ENCODE peak calls at places on chromosomes 2 and 18, in nine cellular contexts. K is IMR-90, J is SK-N-SH, F is H9, E is HepG2, Q is OCI-LY7, W is fibroblast of lung, N is MM.1S, O is hepatocyte. M is an unnamed sample.

GRCh38 chr18:48805826-48806535 is 144.8 kb downstream of the SMAD7 start:
- DNase-seq in K (no peak), J (no peak), F (peak; percentile 8), E (no peak), Q (no peak), W (no peak), N (no peak), O (no peak), M (peak; percentile 50)

GRCh38 chr2:64371727-64372126 is 82.2 kb upstream of the LGALSL start:
- DNase-seq in K (no peak), J (no peak), F (no peak), E (no peak), Q (no peak), W (no peak), N (no peak), O (no peak), M (no peak)

GRCh38 chr2:41873102-41873501 is 174.7 kb upstream of the PKDCC start:
- DNase-seq in K (no peak), J (no peak), F (no peak), E (no peak), Q (no peak), W (no peak), N (no peak), O (no peak), M (no peak)

GRCh38 chr2:73938761-73939352 is 12.2 kb downstream of the DGUOK start:
- DNase-seq in K (peak; percentile 79), J (peak; percentile 33), F (no peak), E (no peak), Q (no peak), W (peak; percentile 94), N (no peak), O (no peak), M (no peak)

GRCh38 chr2:203623616-203624015 is 82.8 kb upstream of the CD28 start:
- DNase-seq in K (peak; percentile 27), J (no peak), F (no peak), E (no peak), Q (no peak), W (peak; percentile 75), N (no peak), O (no peak), M (no peak)

GRCh38 chr2:119608553-119608952 is 64.3 kb downstream of the CFAP221 start:
- DNase-seq in K (no peak), J (no peak), F (no peak), E (no peak), Q (no peak), W (no peak), N (no peak), O (no peak), M (no peak)

GRCh38 chr2:47205576-47206141 is 50.6 kb upstream of the STPG4 start:
- DNase-seq in K (peak; percentile 76), J (peak; percentile 77), F (no peak), E (no peak), Q (no peak), W (peak; percentile 80), N (no peak), O (peak; percentile 68), M (no peak)

GRCh38 chr2:146584316-146584715 is 1260.5 kb upstream of the ACVR2A start:
- DNase-seq in K (no peak), J (no peak), F (no peak), E (no peak), Q (no peak), W (no peak), N (no peak), O (no peak), M (no peak)

GRCh38 chr18:42950732-42951131 is 164.8 kb downstream of the RIT2 start:
- DNase-seq in K (no peak), J (no peak), F (no peak), E (no peak), Q (no peak), W (peak; percentile 29), N (peak; percentile 19), O (no peak), M (no peak)

GRCh38 chr2:173090291-173090877 is 14.7 kb downstream of the MAP3K20 start:
- DNase-seq in K (peak; percentile 76), J (no peak), F (peak; percentile 34), E (no peak), Q (no peak), W (peak; percentile 84), N (no peak), O (no peak), M (no peak)

GRCh38 chr18:80034852-80035406 is 695 bp downstream of the RBFA start:
- DNase-seq in K (no peak), J (no peak), F (no peak), E (no peak), Q (no peak), W (no peak), N (no peak), O (no peak), M (no peak)

GRCh38 chr2:233217892-233218377 is 33.5 kb upstream of the ATG16L1 start:
- DNase-seq in K (no peak), J (no peak), F (no peak), E (no peak), Q (no peak), W (no peak), N (no peak), O (no peak), M (no peak)

GRCh38 chr2:216343221-216343985 is 28.9 kb downstream of the MARCHF4 start:
- DNase-seq in K (no peak), J (no peak), F (no peak), E (no peak), Q (no peak), W (no peak), N (no peak), O (no peak), M (no peak)

GRCh38 chr2:216341151-216341550 is 31.1 kb downstream of the MARCHF4 start:
- DNase-seq in K (peak; percentile 71), J (no peak), F (no peak), E (no peak), Q (no peak), W (peak; percentile 69), N (no peak), O (no peak), M (no peak)

GRCh38 chr2:216340280-216340631 is 32.0 kb downstream of the MARCHF4 start:
- DNase-seq in K (no peak), J (no peak), F (no peak), E (no peak), Q (no peak), W (no peak), N (no peak), O (no peak), M (no peak)

GRCh38 chr2:216335252-216335651 is 37.0 kb downstream of the MARCHF4 start:
- DNase-seq in K (no peak), J (no peak), F (no peak), E (no peak), Q (no peak), W (peak; percentile 20), N (no peak), O (no peak), M (no peak)

GRCh38 chr2:216339456-216340279 is 32.6 kb downstream of the MARCHF4 start:
- DNase-seq in K (peak; percentile 81), J (peak; percentile 59), F (peak; percentile 86), E (no peak), Q (no peak), W (peak; percentile 80), N (no peak), O (peak; percentile 66), M (peak; percentile 69)
- TF ChIP-seq CTCF in K (peak; percentile 18), J (peak; percentile 32), F (peak; percentile 10), E (no peak), Q (no peak), W (peak; percentile 16), N (no peak), O (no peak), M (no peak)

DNA sequence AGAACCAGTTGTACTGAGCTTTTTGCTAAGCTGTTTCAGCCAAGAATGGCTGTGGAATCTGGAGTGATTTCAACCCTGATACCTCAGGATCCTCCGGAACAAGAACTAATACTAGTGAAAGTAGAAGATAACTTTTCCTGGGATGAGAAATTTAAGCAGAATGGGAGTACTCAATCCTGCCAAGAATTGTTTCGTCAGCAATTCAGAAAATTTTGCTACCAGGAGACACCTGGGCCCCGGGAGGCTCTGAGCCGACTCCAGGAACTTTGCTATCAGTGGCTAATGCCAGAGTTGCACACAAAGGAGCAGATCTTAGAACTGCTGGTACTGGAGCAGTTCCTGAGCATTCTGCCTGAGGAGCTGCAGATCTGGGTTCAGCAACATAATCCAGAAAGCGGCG is 1.6 kb downstream of the ZNF397 start:
- DNase-seq in K (no peak), J (no peak), F (no peak), E (no peak), Q (no peak), W (no peak), N (no peak), O (no peak), M (no peak)
- H3K4me2 ChIP-seq in K (no peak overlapping the region), J (no peak overlapping the region), F (no peak overlapping the region), E (peak overlapping the region; percentile 77), Q (peak overlapping the region; percentile 74), W (no peak overlapping the region), N (no peak overlapping the region), O (peak overlapping the region; percentile 65), M (peak overlapping the region; percentile 84)

DNA sequence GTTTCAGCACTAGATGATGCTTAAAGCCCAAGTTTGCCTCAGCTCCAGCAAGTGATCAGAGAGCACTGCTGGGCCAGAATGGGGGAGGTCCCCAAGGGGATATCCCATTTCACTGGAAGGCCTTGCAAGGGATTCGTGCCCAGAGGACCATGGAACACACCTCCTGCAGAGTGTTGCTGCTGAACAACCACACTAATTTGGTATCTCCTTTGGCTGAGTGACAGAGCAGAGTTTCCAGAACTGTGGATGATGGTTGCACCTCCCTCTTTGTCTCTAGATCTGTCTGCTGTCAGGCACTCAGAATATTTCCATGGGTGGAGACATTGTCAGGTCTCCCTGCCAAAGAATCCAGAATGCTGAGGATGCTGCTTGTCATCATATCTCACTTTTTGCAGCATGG is 484.8 kb upstream of the NETO1 start:
- DNase-seq in K (peak; percentile 2), J (no peak), F (no peak), E (no peak), Q (no peak), W (no peak), N (no peak), O (no peak), M (no peak)
- TF ChIP-seq CTCF in K (no peak), J (no peak), F (no peak), E (no peak), Q (no peak), W (no peak), N (no peak), O (no peak), M (no peak)

GRCh38 chr18:58881469-58881868 is 16.8 kb downstream of the ZNF532 start:
- DNase-seq in K (no peak), J (no peak), F (no peak), E (no peak), Q (no peak), W (no peak), N (no peak), O (no peak), M (no peak)

GRCh38 chr18:58878640-58879039 is 14.0 kb downstream of the ZNF532 start:
- DNase-seq in K (no peak), J (no peak), F (no peak), E (no peak), Q (no peak), W (no peak), N (no peak), O (no peak), M (no peak)

GRCh38 chr18:58882681-58883080 is 18.0 kb downstream of the ZNF532 start:
- DNase-seq in K (peak; percentile 33), J (no peak), F (no peak), E (no peak), Q (no peak), W (peak; percentile 62), N (no peak), O (no peak), M (no peak)

GRCh38 chr18:58884694-58885093 is 20.0 kb downstream of the ZNF532 start:
- DNase-seq in K (no peak), J (no peak), F (no peak), E (no peak), Q (no peak), W (no peak), N (no peak), O (no peak), M (no peak)

GRCh38 chr18:58882039-58882438 is 17.4 kb downstream of the ZNF532 start:
- DNase-seq in K (peak; percentile 46), J (no peak), F (no peak), E (no peak), Q (no peak), W (peak; percentile 43), N (no peak), O (no peak), M (no peak)
- H3K4me2 ChIP-seq in K (no peak overlapping the region), J (no peak overlapping the region), F (no peak overlapping the region), E (no peak overlapping the region), Q (no peak overlapping the region), W (no peak overlapping the region), N (no peak overlapping the region), O (no peak overlapping the region), M (no peak overlapping the region)